ENCODE peak calls at places on chromosomes 16 and 17, in five cellular contexts. C, B, P, Q and U are unnamed samples.

GRCh38 chr16:31696968-31697743 is 169.5 kb downstream of the AHSP start:
- DNase-seq in C (no peak), B (no peak), P (no peak), Q (peak; percentile 56), U (peak; percentile 42)

GRCh38 chr17:4520881-4521600 is 22.4 kb downstream of the SPNS2 start:
- DNase-seq in C (no peak), B (no peak), P (no peak), Q (peak; percentile 28), U (no peak)

GRCh38 chr16:53974484-53975115 is 270.6 kb downstream of the FTO start:
- DNase-seq in C (no peak), B (no peak), P (no peak), Q (no peak), U (no peak)

GRCh38 chr16:24135624-24136296 is 120.4 kb upstream of the CACNG3 start:
- DNase-seq in C (no peak), B (no peak), P (no peak), Q (no peak), U (no peak)

GRCh38 chr16:54817432-54817831 is 113.2 kb upstream of the IRX5 start:
- DNase-seq in C (no peak), B (no peak), P (no peak), Q (peak; percentile 4), U (no peak)

GRCh38 chr17:40344321-40345160 is 20.0 kb downstream of the GJD3 start:
- DNase-seq in C (no peak), B (no peak), P (no peak), Q (no peak), U (peak; percentile 34)

GRCh38 chr17:48643697-48644012 is 17.5 kb upstream of the HOXB9 start:
- DNase-seq in C (no peak), B (no peak), P (no peak), Q (no peak), U (no peak)

GRCh38 chr17:38906429-38907172 is 18.8 kb upstream of the LASP1NB start:
- DNase-seq in C (peak; percentile 10), B (no peak), P (no peak), Q (no peak), U (no peak)

GRCh38 chr17:28295677-28296578 is 23.1 kb upstream of the TMEM97 start:
- DNase-seq in C (no peak), B (no peak), P (no peak), Q (no peak), U (no peak)

GRCh38 chr16:50635505-50636392 is 45.4 kb downstream of the SNX20 start:
- DNase-seq in C (no peak), B (peak; percentile 17), P (no peak), Q (no peak), U (no peak)

GRCh38 chr17:78862073-78863023 is 21.7 kb upstream of the USP36 start:
- DNase-seq in C (peak; percentile 70), B (no peak), P (peak; percentile 52), Q (peak; percentile 98), U (peak; percentile 59)

GRCh38 chr17:6456914-6457687 is 12.8 kb downstream of the PIMREG start:
- DNase-seq in C (peak; percentile 29), B (no peak), P (peak; percentile 44), Q (peak; percentile 56), U (peak; percentile 13)

GRCh38 chr17:65794572-65794971 is 233.1 kb upstream of the AXIN2 start:
- DNase-seq in C (no peak), B (peak; percentile 14), P (no peak), Q (peak; percentile 82), U (peak; percentile 67)

GRCh38 chr17:62611767-62612166 is 15.7 kb upstream of the MRC2 start:
- DNase-seq in C (no peak), B (no peak), P (no peak), Q (no peak), U (no peak)

GRCh38 chr16:57615813-57616212 is 12.6 kb upstream of the ADGRG1 start:
- DNase-seq in C (no peak), B (no peak), P (no peak), Q (no peak), U (peak; percentile 40)

GRCh38 chr17:48294989-48295892 is 134.8 kb downstream of the SKAP1 start:
- DNase-seq in C (no peak), B (peak; percentile 37), P (no peak), Q (peak; percentile 63), U (no peak)

GRCh38 chr16:81445926-81446317 is 1.3 kb downstream of the CMIP start:
- DNase-seq in C (no peak), B (no peak), P (no peak), Q (no peak), U (peak; percentile 32)

GRCh38 chr17:63542942-63543821 is 7.1 kb upstream of the DCAF7 start:
- DNase-seq in C (no peak), B (no peak), P (no peak), Q (no peak), U (peak; percentile 40)

GRCh38 chr17:1545618-1546017 is 17.0 kb downstream of the PITPNA start:
- DNase-seq in C (no peak), B (no peak), P (no peak), Q (no peak), U (peak; percentile 93)
- H3K36me3 ChIP-seq in C (peaks cover 76% of the 10 kb centered on the region), B (peaks cover 27% of the 10 kb centered on the region), P (peaks cover 97% of the 10 kb centered on the region), Q (peaks cover 6% of the 10 kb centered on the region), U (peaks cover 18% of the 10 kb centered on the region)

GRCh38 chr17:43175213-43176118 is 4.5 kb downstream of the NBR1 start:
- DNase-seq in C (no peak), B (no peak), P (no peak), Q (peak; percentile 32), U (peak; percentile 3)
- H3K27ac ChIP-seq in C (peak overlapping the region; percentile 33), B (peak overlapping the region; percentile 27), P (peak overlapping the region; percentile 24), Q (no peak overlapping the region), U (peak overlapping the region; percentile 24)

DNA sequence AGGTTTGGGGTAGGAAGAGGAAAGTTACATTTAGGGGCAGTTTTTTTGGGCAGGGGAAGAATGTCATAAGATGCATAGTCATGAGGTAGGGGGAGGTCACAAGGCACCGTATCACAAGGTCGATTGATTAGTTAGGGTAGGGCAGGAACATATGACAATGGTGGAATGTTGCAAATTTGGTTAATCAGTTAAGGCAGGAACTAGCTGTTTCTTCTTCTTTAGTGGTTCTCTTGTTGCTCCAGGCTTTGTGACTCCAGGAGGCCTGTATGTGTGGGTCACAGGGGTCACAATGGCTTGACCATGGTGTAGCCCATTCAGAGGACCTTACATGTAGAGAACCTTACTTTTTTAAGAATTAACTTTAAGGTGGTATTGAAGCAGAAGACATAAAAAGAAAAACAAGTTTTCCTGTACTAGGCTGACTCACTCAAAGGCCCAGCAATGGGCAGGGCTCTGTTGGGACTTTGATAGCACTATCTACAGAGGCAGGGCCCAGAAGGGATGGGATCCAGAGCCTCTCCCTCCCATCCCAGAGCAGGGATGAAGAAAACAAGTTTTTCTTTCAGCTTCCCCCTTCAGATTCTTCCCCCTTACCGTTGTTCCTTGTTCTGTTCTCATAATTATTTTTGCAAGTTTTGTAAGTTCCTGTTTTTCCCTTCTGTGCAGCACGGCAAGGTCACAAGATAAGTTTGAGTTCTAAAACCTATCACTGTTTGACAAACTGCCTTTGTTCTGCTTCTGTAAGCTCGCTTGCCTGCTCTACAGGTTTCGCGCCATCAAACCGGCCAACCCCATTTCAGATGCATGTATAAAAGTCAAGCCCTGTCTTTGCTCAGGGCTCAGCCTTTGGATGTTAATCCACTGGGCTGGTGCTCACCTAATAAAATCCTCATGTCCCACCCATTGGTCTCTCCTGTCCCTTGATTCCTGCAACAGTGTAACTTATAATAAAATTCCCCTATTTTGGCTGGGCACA is 45.8 kb upstream of the ATF7IP2 start:
- DNase-seq in C (no peak), B (no peak), P (no peak), Q (no peak), U (no peak)
- H3K36me3 ChIP-seq in C (no peaks in the 10 kb centered on the region), B (no peaks in the 10 kb centered on the region), P (no peaks in the 10 kb centered on the region), Q (no peaks in the 10 kb centered on the region), U (no peaks in the 10 kb centered on the region)

GRCh38 chr16:69274699-69275235 is 36.4 kb upstream of the VPS4A start:
- DNase-seq in C (no peak), B (no peak), P (no peak), Q (no peak), U (no peak)
- H3K27ac ChIP-seq in C (peak overlapping the region; percentile 53), B (no peak overlapping the region), P (peak overlapping the region; percentile 51), Q (no peak overlapping the region), U (no peak overlapping the region)

GRCh38 chr17:8622191-8622590 is 8.3 kb downstream of the MYH10 start:
- DNase-seq in C (no peak), B (no peak), P (no peak), Q (no peak), U (no peak)
- H3K36me3 ChIP-seq in C (peaks cover 7% of the 10 kb centered on the region), B (no peaks in the 10 kb centered on the region), P (peaks cover 16% of the 10 kb centered on the region), Q (no peaks in the 10 kb centered on the region), U (no peaks in the 10 kb centered on the region)

GRCh38 chr16:23104032-23104955 is 45.0 kb downstream of the USP31 start:
- DNase-seq in C (no peak), B (no peak), P (no peak), Q (no peak), U (peak; percentile 39)
- H3K27ac ChIP-seq in C (no peak overlapping the region), B (no peak overlapping the region), P (no peak overlapping the region), Q (no peak overlapping the region), U (no peak overlapping the region)